ENCODE peak calls at places on chromosomes 1 and 21, in six cellular contexts. H is iPS DF 6.9, S is spleen, B is IMR-90, L is A549, J is heart right ventricle. A is an unnamed sample.
A peak's percentile ranks its signal among the peaks of the same experiment; 100 is the strongest.

GRCh38 chr1:206555473-206555935 is 48.2 kb downstream of the RASSF5 start:
- DNase-seq in J (peak; percentile 50), S (peak; percentile 83), H (no peak), L (no peak), B (no peak), A (no peak)

GRCh38 chr1:160550572-160551034 is 27.5 kb upstream of the SLAMF6 start:
- DNase-seq in L (no peak), H (peak; percentile 43), B (no peak), J (peak; percentile 21), S (peak; percentile 83), A (no peak)

GRCh38 chr1:24015226-24016210 is 35.4 kb upstream of the SRSF10 start:
- DNase-seq in L (no peak), B (peak; percentile 67), J (no peak), H (no peak), S (no peak), A (no peak)

GRCh38 chr1:112172294-112172882 is 182.9 kb upstream of the KCND3 start:
- DNase-seq in B (peak; percentile 34), H (peak; percentile 41), S (no peak), J (no peak), L (peak; percentile 1), A (peak; percentile 12)

GRCh38 chr21:39066829-39067785 is 116.1 kb downstream of the PSMG1 start:
- DNase-seq in S (no peak), L (no peak), J (no peak), B (no peak), H (no peak), A (no peak)

GRCh38 chr1:180267761-180268555 is 37.9 kb downstream of the LHX4 start:
- DNase-seq in L (no peak), S (peak; percentile 50), J (no peak), B (no peak), H (no peak), A (no peak)

GRCh38 chr1:174159253-174160108 is at the start of gene RABGAP1L:
- DNase-seq in B (peak; percentile 92), S (peak; percentile 99), L (peak; percentile 94), J (peak; percentile 96), H (peak; percentile 78), A (peak; percentile 95)

GRCh38 chr1:241627453-241628329 is 12.5 kb downstream of the CHML start:
- DNase-seq in L (peak; percentile 79), H (no peak), B (peak; percentile 86), J (no peak), S (no peak), A (peak; percentile 54)

GRCh38 chr1:215682232-215682631 is 115.1 kb downstream of the KCTD3 start:
- DNase-seq in L (peak; percentile 10), J (no peak), S (no peak), B (peak; percentile 33), H (no peak), A (no peak)

GRCh38 chr21:39681845-39682244 is 63.1 kb upstream of the IGSF5 start:
- DNase-seq in H (no peak), J (no peak), B (peak; percentile 13), S (no peak), L (peak; percentile 33), A (no peak)

GRCh38 chr21:25735895-25736597 is 1.3 kb downstream of the GABPA start:
- DNase-seq in H (no peak), S (no peak), J (no peak), L (peak; percentile 2), B (peak; percentile 42), A (peak; percentile 54)

GRCh38 chr1:236670060-236670459 is 16.2 kb upstream of the ACTN2 start:
- DNase-seq in B (no peak), H (no peak), L (no peak), J (no peak), S (no peak), A (no peak)

GRCh38 chr1:223328566-223328965 is 35.4 kb downstream of the SUSD4 start:
- DNase-seq in S (no peak), J (no peak), L (no peak), H (no peak), B (no peak), A (no peak)

GRCh38 chr1:58870298-58870676 is 86.4 kb upstream of the JUN start:
- DNase-seq in S (no peak), B (no peak), H (no peak), J (no peak), L (no peak), A (no peak)

GRCh38 chr21:16198546-16198945 is 468.8 kb downstream of the USP25 start:
- DNase-seq in B (no peak), S (no peak), J (no peak), H (no peak), L (no peak), A (no peak)

GRCh38 chr1:201119826-201120225 is 7.2 kb downstream of the ASCL5 start:
- DNase-seq in H (no peak), L (no peak), S (no peak), J (no peak), B (no peak), A (no peak)

GRCh38 chr1:56489695-56490094 is 89.7 kb downstream of the PLPP3 start:
- DNase-seq in B (no peak), L (no peak), J (no peak), H (no peak), S (no peak), A (no peak)

GRCh38 chr1:56483104-56483503 is 96.3 kb downstream of the PLPP3 start:
- DNase-seq in B (no peak), H (no peak), L (no peak), S (no peak), J (no peak), A (no peak)

GRCh38 chr1:56481140-56481694 is 98.1 kb downstream of the PLPP3 start:
- DNase-seq in J (no peak), B (no peak), H (no peak), S (no peak), L (no peak), A (no peak)

GRCh38 chr1:56482486-56482885 is 96.9 kb downstream of the PLPP3 start:
- DNase-seq in S (no peak), B (no peak), J (no peak), L (no peak), H (no peak), A (no peak)

DNA sequence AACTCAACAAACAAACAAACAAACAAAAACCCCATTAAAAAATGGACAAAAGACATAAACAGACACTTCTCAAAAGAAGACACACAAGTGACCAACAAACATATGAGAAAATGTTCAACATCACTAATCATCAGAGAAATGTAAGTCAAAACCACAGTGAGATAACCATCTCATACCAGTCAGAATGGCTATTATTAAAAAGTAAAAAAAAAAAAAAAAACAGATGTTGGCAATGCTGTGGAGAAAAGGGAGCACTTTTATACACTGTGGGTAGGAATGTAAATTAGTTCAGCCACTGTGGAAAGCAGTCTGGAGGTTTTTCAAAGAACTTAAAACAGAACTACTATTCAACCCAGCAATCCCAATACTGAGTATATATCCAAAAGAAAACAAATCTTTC is 94.7 kb downstream of the PLPP3 start:
- DNase-seq in H (no peak), B (no peak), J (no peak), S (no peak), L (no peak), A (no peak)
- H3K4me1 ChIP-seq in H (no peaks in the 10 kb centered on the region), B (no peaks in the 10 kb centered on the region), J (no peaks in the 10 kb centered on the region), S (no peaks in the 10 kb centered on the region), L (no peaks in the 10 kb centered on the region), A (peaks cover 5% of the 10 kb centered on the region)

GRCh38 chr1:18716112-18716784 is 85.6 kb downstream of the PAX7 start:
- DNase-seq in B (no peak), H (no peak), S (no peak), L (no peak), J (no peak), A (no peak)
- H3K4me3 ChIP-seq in B (no peak overlapping the region), H (peak overlapping the region; percentile 19), S (no peak overlapping the region), L (no peak overlapping the region), J (no peak overlapping the region), A (no peak overlapping the region)

GRCh38 chr1:109371271-109371739 is 26.4 kb downstream of the SORT1 start:
- DNase-seq in B (peak; percentile 65), J (no peak), H (no peak), S (no peak), L (no peak), A (no peak)

GRCh38 chr1:109377698-109378097 is 20.0 kb downstream of the SORT1 start:
- DNase-seq in S (no peak), H (no peak), L (no peak), B (no peak), J (no peak), A (no peak)

GRCh38 chr1:109370712-109371270 is 26.9 kb downstream of the SORT1 start:
- DNase-seq in B (peak; percentile 97), S (no peak), H (no peak), J (no peak), L (no peak), A (peak; percentile 90)

GRCh38 chr1:109369167-109369746 is 28.5 kb downstream of the SORT1 start:
- DNase-seq in B (peak; percentile 66), S (no peak), L (no peak), J (no peak), H (no peak), A (no peak)

GRCh38 chr1:109373051-109373593 is 24.6 kb downstream of the SORT1 start:
- DNase-seq in H (no peak), L (no peak), J (no peak), B (no peak), S (no peak), A (no peak)
- H3K27ac ChIP-seq in H (no peak overlapping the region), L (no peak overlapping the region), J (no peak overlapping the region), B (peak overlapping the region; percentile 87), S (no peak overlapping the region), A (no peak overlapping the region)

DNA sequence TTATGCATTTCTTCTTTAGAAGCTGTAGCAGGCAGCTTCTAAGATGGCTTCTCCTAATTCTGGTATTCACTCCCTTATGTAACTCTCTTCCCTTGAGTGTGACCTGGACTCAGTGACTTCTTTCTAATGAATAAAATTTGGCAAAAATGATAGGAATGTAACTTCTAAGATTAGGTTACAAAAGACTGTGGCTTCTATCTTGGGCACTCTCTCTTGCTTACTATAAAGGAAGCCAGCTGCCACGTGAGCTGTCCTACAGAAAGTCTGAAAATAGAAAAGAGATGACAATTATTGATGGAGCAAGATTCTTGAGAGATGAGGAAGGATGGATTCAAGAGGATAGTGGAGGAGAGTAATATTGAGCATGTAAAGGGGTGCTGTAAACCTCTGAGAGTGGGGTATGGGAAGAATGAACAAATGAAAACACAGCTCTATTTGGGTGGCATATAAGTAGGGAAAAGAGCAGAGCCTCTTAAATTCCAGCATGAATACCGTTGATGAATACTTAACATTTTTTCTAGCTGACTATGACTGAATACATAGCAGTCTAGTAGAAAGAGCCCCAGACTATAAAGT is 5.5 kb downstream of the TSEN15 start:
- DNase-seq in H (no peak), L (peak; percentile 24), J (no peak), S (no peak), B (peak; percentile 90), A (peak; percentile 99)
- H3K4me1 ChIP-seq in H (peaks cover 1% of the 10 kb centered on the region), L (peaks cover 41% of the 10 kb centered on the region), J (peaks cover 53% of the 10 kb centered on the region), S (peaks cover 18% of the 10 kb centered on the region), B (peaks cover 5% of the 10 kb centered on the region), A (peaks cover 90% of the 10 kb centered on the region)

GRCh38 chr1:156920233-156921052 is at the start of gene LRRC71:
- DNase-seq in B (peak; percentile 64), H (peak; percentile 67), S (peak; percentile 87), L (peak; percentile 79), J (peak; percentile 90), A (peak; percentile 82)
- H3K4me3 ChIP-seq in B (peak within 1 kb of the TSS; percentile 36), H (peak within 1 kb of the TSS; percentile 40), S (peak within 1 kb of the TSS; percentile 2), L (peak within 1 kb of the TSS; percentile 29), J (peak within 1 kb of the TSS; percentile 35), A (no peak within 1 kb of the TSS)

DNA sequence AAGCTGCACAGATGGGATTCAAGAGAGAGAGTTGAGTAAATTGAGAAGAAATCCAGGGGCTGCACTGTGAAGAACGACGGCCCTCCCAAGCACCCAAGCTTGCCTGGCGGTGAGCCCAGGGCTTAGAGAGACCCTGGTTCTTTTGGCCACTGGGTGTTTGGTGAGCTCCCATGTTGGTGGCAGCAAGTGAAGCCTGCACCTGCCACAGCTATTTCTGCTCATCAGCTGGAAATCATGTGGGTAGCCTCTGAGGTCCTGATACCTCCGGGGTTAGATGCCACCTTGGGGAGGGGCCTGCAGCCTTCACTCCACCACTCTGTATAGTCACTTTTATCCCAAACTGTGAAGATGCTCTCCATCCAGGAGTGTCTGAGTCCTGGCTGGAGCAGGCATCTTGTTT is 6.1 kb upstream of the BTG2 start:
- DNase-seq in H (no peak), B (no peak), L (no peak), J (no peak), S (peak; percentile 79), A (no peak)
- H3K27ac ChIP-seq in H (no peak overlapping the region), B (no peak overlapping the region), L (no peak overlapping the region), J (no peak overlapping the region), S (peak overlapping the region; percentile 63), A (no peak overlapping the region)

A was measured in SJSA1.